ENCODE peak calls at places on chromosome 19, in six cellular contexts. V is endodermal cell, H is ascending aorta, J is body of pancreas, T is colonic mucosa, U is iPS DF 6.9. M is an unnamed sample. For H3K4me1, the result is how much of the 10 kb centered on the place peaks cover.

GRCh38 chr19:10817291-10818038 is 18.5 kb downstream of the TMED1 start:
- DNase-seq in V (peak), H (peak), J (no peak), T (peak), U (no peak), M (no peak)

GRCh38 chr19:1082165-1082927 is 12.8 kb downstream of the POLR2E start:
- DNase-seq in V (peak), H (no peak), J (peak), T (peak), U (no peak), M (peak)

GRCh38 chr19:10927691-10928562 is 512 bp downstream of the YIPF2 start:
- DNase-seq in V (no peak), H (no peak), J (no peak), T (no peak), U (no peak), M (no peak)

GRCh38 chr19:42092350-42092749 is 16.4 kb downstream of the ZNF574 start:
- DNase-seq in V (peak), H (no peak), J (no peak), T (peak), U (no peak), M (no peak)

GRCh38 chr19:47663911-47664771 is 49.1 kb upstream of the EHD2 start:
- DNase-seq in V (no peak), H (peak), J (peak), T (peak), U (no peak), M (no peak)

GRCh38 chr19:15154002-15154612 is 46.7 kb downstream of the NOTCH3 start:
- DNase-seq in V (peak), H (no peak), J (no peak), T (peak), U (no peak), M (no peak)

GRCh38 chr19:30708416-30708815 is 336.2 kb downstream of the ZNF536 start:
- DNase-seq in V (no peak), H (no peak), J (no peak), T (no peak), U (no peak), M (no peak)

GRCh38 chr19:43789029-43789428 is 8.3 kb upstream of the KCNN4 start:
- DNase-seq in V (peak), H (no peak), J (no peak), T (no peak), U (no peak), M (no peak)

GRCh38 chr19:4068058-4068966 is 1.6 kb upstream of the ZBTB7A start:
- DNase-seq in V (peak), H (no peak), J (no peak), T (peak), U (no peak), M (no peak)

GRCh38 chr19:39388657-39389056 is 2.2 kb downstream of the PAF1 start:
- DNase-seq in V (no peak), H (no peak), J (no peak), T (no peak), U (no peak), M (no peak)

GRCh38 chr19:400976-401835 is 7.7 kb downstream of the C2CD4C start:
- DNase-seq in V (no peak), H (no peak), J (no peak), T (no peak), U (no peak), M (peak)

GRCh38 chr19:47005873-47006272 is 13.8 kb upstream of the NPAS1 start:
- DNase-seq in V (peak), H (no peak), J (no peak), T (no peak), U (no peak), M (no peak)

GRCh38 chr19:35908010-35908441 is at the start of gene TYROBP:
- DNase-seq in V (no peak), H (no peak), J (no peak), T (no peak), U (no peak), M (no peak)

GRCh38 chr19:37982655-37983054 is 75.6 kb downstream of the SIPA1L3 start:
- DNase-seq in V (no peak), H (no peak), J (no peak), T (no peak), U (no peak), M (no peak)

GRCh38 chr19:16417660-16418596 is 53.8 kb downstream of the EPS15L1 start:
- DNase-seq in V (peak), H (no peak), J (peak), T (peak), U (peak), M (no peak)

DNA sequence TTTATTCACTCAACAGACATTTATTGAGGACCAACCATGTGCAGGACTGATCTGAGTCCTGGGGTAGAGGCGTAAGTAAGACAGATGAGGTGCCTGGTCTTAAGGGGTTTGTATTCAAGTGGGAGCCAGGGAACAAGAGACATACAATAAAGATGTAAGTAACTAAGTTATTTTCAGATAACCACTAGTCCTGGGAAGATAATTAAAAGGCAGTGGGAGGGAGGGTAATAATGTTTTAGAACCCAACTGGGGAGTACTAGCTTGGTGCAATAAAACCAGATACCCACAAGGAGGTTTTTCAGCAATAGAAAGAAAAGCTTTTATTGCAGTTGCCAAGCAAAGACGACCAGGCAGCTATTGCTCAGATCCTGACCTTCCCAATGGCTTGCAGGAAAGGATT is 893.7 kb downstream of the UQCRFS1 start:
- DNase-seq in V (no peak), H (no peak), J (no peak), T (no peak), U (no peak), M (no peak)
- H3K4me1 ChIP-seq in V (under half), H (under half), J (under half), T (under half), U (under half), M (under half)

DNA sequence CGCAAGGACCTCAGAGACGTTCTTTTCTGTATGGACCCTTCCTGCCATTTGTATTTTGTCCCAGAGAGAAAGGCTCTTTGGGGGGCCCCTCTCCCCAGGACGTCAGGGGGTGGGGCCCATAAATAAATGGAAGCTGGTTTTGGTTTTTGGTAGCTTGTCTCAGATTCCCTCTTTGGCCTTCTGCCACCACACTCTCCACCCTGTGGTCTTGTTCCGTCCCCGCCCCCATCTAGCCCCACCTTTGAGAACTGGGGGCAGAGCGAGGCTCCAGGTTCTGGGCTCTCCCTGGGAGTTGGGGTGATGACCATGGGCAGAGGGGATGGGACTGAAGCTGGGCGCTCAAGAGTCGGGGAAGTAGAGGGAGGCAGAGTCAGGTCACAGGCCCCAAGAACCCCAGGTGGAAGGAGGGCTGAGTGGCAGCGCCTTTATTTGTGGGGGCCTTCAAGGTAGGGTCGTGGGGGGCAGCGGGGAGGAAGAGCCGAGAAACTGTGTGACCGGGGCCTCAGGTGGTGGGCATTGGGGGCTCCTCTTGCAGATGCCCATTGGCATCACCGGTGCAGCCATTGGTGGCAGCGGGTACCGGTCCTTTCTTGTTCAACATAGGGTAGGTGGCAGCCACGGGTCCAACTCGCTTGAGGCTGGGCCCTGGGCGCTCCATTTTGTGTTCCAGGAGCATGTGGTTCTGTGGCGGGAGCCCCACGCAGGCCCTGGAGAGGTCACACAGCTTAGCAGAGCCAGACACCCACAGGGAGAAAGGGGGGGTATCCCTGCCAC is 3.3 kb downstream of the ISYNA1 start:
- DNase-seq in V (peak), H (no peak), J (no peak), T (no peak), U (no peak), M (no peak)
- H3K4me3 ChIP-seq in V (no peak), H (peak), J (no peak), T (no peak), U (no peak), M (no peak)

GRCh38 chr19:51203941-51204720 is 20.7 kb upstream of the CD33 start:
- DNase-seq in V (no peak), H (no peak), J (no peak), T (no peak), U (no peak), M (no peak)

GRCh38 chr19:51201712-51202111 is 23.2 kb upstream of the CD33 start:
- DNase-seq in V (no peak), H (no peak), J (no peak), T (no peak), U (no peak), M (no peak)

GRCh38 chr19:51198641-51199040 is 26.2 kb upstream of the CD33 start:
- DNase-seq in V (no peak), H (no peak), J (no peak), T (no peak), U (no peak), M (no peak)

GRCh38 chr19:51196181-51196580 is 28.7 kb upstream of the CD33 start:
- DNase-seq in V (no peak), H (no peak), J (no peak), T (no peak), U (no peak), M (no peak)

GRCh38 chr19:51200071-51200470 is 24.8 kb upstream of the CD33 start:
- DNase-seq in V (no peak), H (no peak), J (no peak), T (no peak), U (no peak), M (no peak)
- H3K4me1 ChIP-seq in V (under half), H (under half), J (under half), T (under half), U (under half), M (under half)

GRCh38 chr19:7214329-7215089 is 79.7 kb downstream of the INSR start:
- DNase-seq in V (no peak), H (no peak), J (peak), T (no peak), U (no peak), M (no peak)
- H3K4me3 ChIP-seq in V (no peak), H (no peak), J (no peak), T (no peak), U (no peak), M (no peak)

GRCh38 chr19:18743281-18743825 is 47.8 kb downstream of the COMP start:
- DNase-seq in V (peak), H (no peak), J (peak), T (peak), U (no peak), M (no peak)
- H3K4me1 ChIP-seq in V (under half), H (under half), J (under half), T (under half), U (under half), M (under half)

DNA sequence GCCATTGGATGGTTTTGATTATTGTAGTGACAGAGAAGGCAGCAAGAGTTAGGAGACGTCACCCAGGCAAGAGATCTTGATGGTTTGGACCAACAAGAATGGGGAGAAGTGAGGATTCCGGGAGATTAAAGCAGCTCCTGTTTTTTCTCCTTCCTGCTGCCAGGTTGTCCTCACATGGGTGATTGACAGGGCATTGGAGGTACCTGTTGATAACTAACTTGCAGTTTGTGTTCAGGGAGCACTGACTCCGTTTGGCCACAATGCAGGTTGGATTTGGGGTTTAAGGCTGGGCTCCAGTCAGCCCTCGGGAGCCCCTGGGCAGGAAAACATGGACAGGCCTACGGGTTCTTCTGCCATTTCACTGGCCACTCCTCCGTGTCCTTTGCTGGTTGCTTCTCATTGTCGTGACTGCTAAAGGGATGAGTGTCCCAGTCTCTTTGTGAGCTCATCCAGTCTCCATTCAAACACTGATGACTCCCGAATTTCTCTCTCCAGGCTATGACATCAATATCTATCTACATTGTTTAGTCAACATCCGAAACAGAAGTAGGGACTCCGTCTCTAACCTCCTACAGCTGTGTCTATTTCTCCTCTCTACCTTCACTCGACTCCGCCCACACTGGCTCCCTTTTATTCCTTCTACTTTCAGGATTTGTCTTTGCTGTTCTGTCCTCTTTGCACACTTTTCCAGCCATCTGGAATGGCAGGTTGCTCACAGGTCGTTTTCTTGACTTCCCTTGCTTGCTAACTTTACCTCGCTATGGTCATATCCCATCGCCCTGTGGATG is 1.3 kb upstream of the PTOV1 start:
- DNase-seq in V (no peak), H (no peak), J (no peak), T (no peak), U (no peak), M (no peak)
- H3K4me3 ChIP-seq in V (peak), H (peak), J (no peak), T (no peak), U (no peak), M (no peak)

GRCh38 chr19:18660051-18660910 is 23.2 kb upstream of the CRTC1 start:
- DNase-seq in V (peak), H (peak), J (no peak), T (no peak), U (no peak), M (peak)

GRCh38 chr19:18660939-18661338 is 22.5 kb upstream of the CRTC1 start:
- DNase-seq in V (no peak), H (no peak), J (no peak), T (no peak), U (no peak), M (no peak)

GRCh38 chr19:18659281-18660050 is 22.6 kb downstream of the KLHL26 start:
- DNase-seq in V (peak), H (no peak), J (no peak), T (no peak), U (no peak), M (no peak)

GRCh38 chr19:18662972-18663732 is 20.3 kb upstream of the CRTC1 start:
- DNase-seq in V (peak), H (no peak), J (no peak), T (no peak), U (no peak), M (no peak)

DNA sequence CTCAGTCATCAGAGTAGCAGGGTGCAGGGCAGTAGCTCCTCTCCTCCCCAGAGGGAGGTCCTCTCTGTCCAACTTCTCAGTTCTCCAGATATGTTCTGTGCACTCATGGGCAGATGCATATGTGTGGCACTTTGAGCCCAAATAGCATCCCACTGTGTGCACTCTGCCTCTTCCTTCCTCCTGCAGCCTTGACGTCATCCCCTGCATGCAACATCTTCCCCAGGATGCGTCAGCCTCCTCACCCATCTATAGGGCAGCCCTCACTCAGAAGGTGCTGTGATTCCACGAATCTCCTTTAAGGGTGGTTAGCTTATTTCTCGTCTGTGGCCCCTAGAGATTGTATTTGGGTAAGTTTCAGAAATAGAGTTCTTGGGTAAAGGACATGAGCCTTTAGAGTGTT is 22.1 kb upstream of the CRTC1 start:
- DNase-seq in V (no peak), H (no peak), J (no peak), T (no peak), U (no peak), M (no peak)
- H3K4me1 ChIP-seq in V (under half), H (half or more), J (under half), T (under half), U (under half), M (under half)

M was measured in RWPE2.